ENCODE peak calls at places on chromosomes 3 and 15, in four cellular contexts. P is RWPE1, I is OCI-LY7, L is fibroblast of mammary gland. Y is an unnamed sample.
A peak's percentile ranks its signal among the peaks of the same experiment; 100 is the strongest.

GRCh38 chr3:99966657-99967420 is 147.5 kb downstream of the FILIP1L start:
- DNase-seq in P (no peak), I (no peak), L (peak; percentile 48), Y (no peak)

GRCh38 chr3:183317886-183318845 is 65.1 kb downstream of the B3GNT5 start:
- DNase-seq in P (no peak), I (no peak), L (peak; percentile 51), Y (no peak)

GRCh38 chr3:138921316-138922292 is 25.3 kb downstream of the FOXL2 start:
- DNase-seq in P (peak; percentile 77), I (no peak), L (peak; percentile 85), Y (no peak)

GRCh38 chr3:188700918-188701317 is 470.9 kb upstream of the TPRG1 start:
- DNase-seq in P (no peak), I (no peak), L (no peak), Y (no peak)

GRCh38 chr3:184598220-184598927 is 36.8 kb downstream of the EPHB3 start:
- DNase-seq in P (no peak), I (no peak), L (no peak), Y (no peak)

GRCh38 chr15:100224206-100225185 is 117.3 kb downstream of the ADAMTS17 start:
- DNase-seq in P (peak; percentile 35), I (no peak), L (no peak), Y (no peak)

GRCh38 chr3:112074006-112074405 is 12.2 kb upstream of the C3orf52 start:
- DNase-seq in P (peak; percentile 34), I (no peak), L (peak; percentile 28), Y (no peak)

GRCh38 chr3:60304103-60304502 is 947.1 kb downstream of the FHIT start:
- DNase-seq in P (no peak), I (no peak), L (peak; percentile 71), Y (no peak)

GRCh38 chr3:73603771-73604171 is 21.0 kb downstream of the PDZRN3 start:
- DNase-seq in P (no peak), I (no peak), L (peak; percentile 88), Y (no peak)

GRCh38 chr3:169278667-169279066 is 384.8 kb downstream of the MECOM start:
- DNase-seq in P (no peak), I (no peak), L (no peak), Y (no peak)

GRCh38 chr3:64361962-64362735 is 136.9 kb upstream of the PRICKLE2 start:
- DNase-seq in P (peak; percentile 11), I (no peak), L (peak; percentile 33), Y (no peak)

GRCh38 chr3:64033033-64033432 is 9.7 kb upstream of the PSMD6 start:
- DNase-seq in P (no peak), I (no peak), L (no peak), Y (no peak)

GRCh38 chr3:127690823-127691452 is 18.2 kb downstream of the ABTB1 start:
- DNase-seq in P (peak; percentile 50), I (no peak), L (peak; percentile 64), Y (no peak)

GRCh38 chr3:25281041-25281842 is 146.8 kb upstream of the RARB start:
- DNase-seq in P (no peak), I (no peak), L (no peak), Y (no peak)

GRCh38 chr15:56775632-56776031 is 42.3 kb upstream of the ZNF280D start:
- DNase-seq in P (no peak), I (peak; percentile 46), L (no peak), Y (no peak)

GRCh38 chr3:76495216-76495615 is 544.7 kb upstream of the ROBO2 start:
- DNase-seq in P (peak; percentile 8), I (no peak), L (no peak), Y (no peak)

GRCh38 chr3:188780188-188781147 is 391.3 kb upstream of the TPRG1 start:
- DNase-seq in P (peak; percentile 18), I (no peak), L (peak; percentile 79), Y (no peak)

GRCh38 chr3:198076722-198077308 is 116.8 kb downstream of the LMLN start:
- DNase-seq in P (no peak), I (no peak), L (no peak), Y (no peak)

GRCh38 chr15:40923551-40923950 is 5.6 kb upstream of the DLL4 start:
- DNase-seq in P (no peak), I (no peak), L (no peak), Y (no peak)

GRCh38 chr3:179196098-179196497 is 47.9 kb downstream of the PIK3CA start:
- DNase-seq in P (no peak), I (peak; percentile 12), L (peak; percentile 76), Y (peak; percentile 53)

GRCh38 chr15:48304398-48304797 is 26.8 kb upstream of the DUT start:
- DNase-seq in P (no peak), I (no peak), L (no peak), Y (no peak)

GRCh38 chr3:125121246-125122010 is 65.6 kb upstream of the HEG1 start:
- DNase-seq in P (no peak), I (no peak), L (no peak), Y (peak; percentile 58)

GRCh38 chr3:87350367-87351199 is 74.2 kb upstream of the POU1F1 start:
- DNase-seq in P (peak; percentile 39), I (peak; percentile 64), L (peak; percentile 49), Y (peak; percentile 53)

GRCh38 chr15:93151488-93151887 is 62.5 kb upstream of the RGMA start:
- DNase-seq in P (no peak), I (no peak), L (no peak), Y (no peak)

GRCh38 chr3:119990888-119991287 is 103.4 kb downstream of the GSK3B start:
- DNase-seq in P (peak; percentile 27), I (no peak), L (peak; percentile 57), Y (no peak)

GRCh38 chr15:69193948-69194827 is 33.8 kb downstream of the GLCE start:
- DNase-seq in P (no peak), I (no peak), L (peak; percentile 47), Y (no peak)

GRCh38 chr3:185998136-185998535 is 60.3 kb upstream of the TRA2B start:
- DNase-seq in P (no peak), I (no peak), L (no peak), Y (no peak)

GRCh38 chr3:106022913-106023312 is 154.1 kb upstream of the CBLB start:
- DNase-seq in P (no peak), I (no peak), L (no peak), Y (no peak)

GRCh38 chr3:126567696-126568438 is 9.1 kb upstream of the C3orf22 start:
- DNase-seq in P (peak; percentile 19), I (no peak), L (no peak), Y (no peak)

GRCh38 chr3:158458464-158458863 is 112.5 kb upstream of the MLF1 start:
- DNase-seq in P (peak; percentile 24), I (no peak), L (no peak), Y (no peak)

GRCh38 chr3:24069045-24069444 is 124.0 kb downstream of the NR1D2 start:
- DNase-seq in P (no peak), I (peak; percentile 13), L (peak; percentile 19), Y (no peak)
- TF ChIP-seq CTCF in P (peak; percentile 18), I (peak; percentile 62), L (peak; percentile 29), Y (no peak)

GRCh38 chr3:101721650-101721917 is 2.8 kb upstream of the CEP97 start:
- DNase-seq in P (no peak), I (peak; percentile 39), L (no peak), Y (no peak)

GRCh38 chr3:101725890-101726275 is 1.5 kb downstream of the CEP97 start:
- DNase-seq in P (no peak), I (no peak), L (no peak), Y (no peak)

GRCh38 chr3:101722394-101723173 is 1.8 kb upstream of the CEP97 start:
- DNase-seq in P (no peak), I (peak; percentile 93), L (no peak), Y (peak; percentile 65)

GRCh38 chr3:101724329-101725191 is at the start of gene CEP97:
- DNase-seq in P (peak; percentile 82), I (peak; percentile 96), L (peak; percentile 93), Y (peak; percentile 79)

GRCh38 chr3:101725192-101725889 is 927 bp downstream of the CEP97 start:
- DNase-seq in P (no peak), I (peak; percentile 71), L (peak; percentile 25), Y (no peak)
- TF ChIP-seq CTCF in P (no peak), I (no peak), L (no peak), Y (no peak)

GRCh38 chr15:33424025-33424424 is 113.3 kb downstream of the RYR3 start:
- DNase-seq in P (no peak), I (no peak), L (no peak), Y (no peak)
- TF ChIP-seq CTCF in P (no peak), I (no peak), L (no peak), Y (no peak)

GRCh38 chr3:104909188-104909587 is 457.5 kb upstream of the ALCAM start:
- DNase-seq in P (no peak), I (no peak), L (peak; percentile 79), Y (no peak)
- TF ChIP-seq CTCF in P (no peak), I (no peak), L (no peak), Y (no peak)

GRCh38 chr15:51229907-51230328 is 108.5 kb downstream of the CYP19A1 start:
- DNase-seq in P (peak; percentile 18), I (peak; percentile 2), L (peak; percentile 71), Y (peak; percentile 43)
- TF ChIP-seq CTCF in P (no peak), I (peak; percentile 60), L (peak; percentile 53), Y (peak; percentile 49)

DNA sequence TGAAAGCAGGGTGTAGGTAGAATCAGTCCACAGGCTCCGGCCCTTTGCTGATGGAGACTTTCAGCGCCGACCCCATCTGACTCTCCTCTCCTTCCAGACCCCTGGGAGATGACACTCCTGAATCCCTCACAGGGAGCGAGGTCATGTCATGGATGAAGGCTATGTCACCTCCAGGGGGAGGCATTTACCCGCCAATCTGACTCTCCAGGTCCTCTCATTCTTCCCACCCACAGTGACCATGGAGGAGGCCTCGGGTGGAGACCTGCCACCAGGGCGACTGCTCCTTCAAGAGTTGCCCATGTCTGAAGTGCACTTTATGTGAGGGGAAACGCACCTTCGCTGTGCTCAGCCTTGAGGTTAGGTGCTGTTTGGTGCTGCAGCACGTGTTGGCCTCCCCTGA is 112.7 kb downstream of the KLF13 start:
- DNase-seq in P (peak; percentile 30), I (peak; percentile 80), L (peak; percentile 41), Y (no peak)
- TF ChIP-seq CTCF in P (no peak), I (peak; percentile 92), L (peak; percentile 23), Y (peak; percentile 59)

GRCh38 chr15:62344806-62345539 is 179.9 kb upstream of the C2CD4B start:
- DNase-seq in P (peak; percentile 71), I (peak; percentile 83), L (peak; percentile 39), Y (peak; percentile 69)
- TF ChIP-seq CTCF in P (peak; percentile 74), I (peak; percentile 82), L (peak; percentile 55), Y (peak; percentile 53)

GRCh38 chr3:155702745-155703581 is 41.9 kb downstream of the PLCH1 start:
- DNase-seq in P (no peak), I (no peak), L (no peak), Y (no peak)

GRCh38 chr3:155697542-155697941 is 47.3 kb downstream of the PLCH1 start:
- DNase-seq in P (no peak), I (no peak), L (no peak), Y (no peak)

GRCh38 chr3:155704041-155704440 is 40.8 kb downstream of the PLCH1 start:
- DNase-seq in P (no peak), I (no peak), L (no peak), Y (no peak)

GRCh38 chr3:155704771-155705559 is 39.9 kb downstream of the PLCH1 start:
- DNase-seq in P (no peak), I (no peak), L (no peak), Y (no peak)

GRCh38 chr3:155701882-155702465 is 42.9 kb downstream of the PLCH1 start:
- DNase-seq in P (peak; percentile 41), I (peak; percentile 76), L (peak; percentile 65), Y (peak; percentile 42)
- TF ChIP-seq CTCF in P (peak; percentile 62), I (peak; percentile 90), L (peak; percentile 54), Y (peak; percentile 66)

GRCh38 chr3:194300392-194300758 is 50.8 kb downstream of the CPN2 start:
- DNase-seq in P (peak; percentile 49), I (no peak), L (peak; percentile 80), Y (no peak)
- TF ChIP-seq CTCF in P (no peak), I (no peak), L (peak; percentile 21), Y (no peak)